ENCODE peak calls at places on chromosomes 7 and 10, in six cellular contexts. One of them, this sample, is unnamed. For H3K4me1, the result is how much of the 10 kb centered on the place peaks cover.

GRCh38 chr10:50991496-50992355 is 82.6 kb upstream of the PRKG1 start:
- DNase-seq in body of pancreas: peak
- DNase-seq in SJSA1: no peak
- DNase-seq in heart right ventricle: peak
- DNase-seq in fibroblast of lung: peak
- DNase-seq in A549: no peak
- DNase-seq in this sample: peak

GRCh38 chr7:49823566-49823965 is 50.1 kb downstream of the VWC2 start:
- DNase-seq in fibroblast of lung: no peak
- DNase-seq in A549: no peak
- DNase-seq in body of pancreas: no peak
- DNase-seq in SJSA1: no peak
- DNase-seq in heart right ventricle: no peak
- DNase-seq in this sample: no peak

GRCh38 chr10:79127151-79127961 is 58.6 kb downstream of the ZMIZ1 start:
- DNase-seq in heart right ventricle: peak
- DNase-seq in SJSA1: peak
- DNase-seq in fibroblast of lung: peak
- DNase-seq in body of pancreas: peak
- DNase-seq in A549: peak
- DNase-seq in this sample: peak

GRCh38 chr10:26527018-26527417 is 88.9 kb downstream of the APBB1IP start:
- DNase-seq in fibroblast of lung: no peak
- DNase-seq in body of pancreas: no peak
- DNase-seq in heart right ventricle: no peak
- DNase-seq in A549: no peak
- DNase-seq in SJSA1: no peak
- DNase-seq in this sample: no peak

GRCh38 chr10:110165239-110165638 is 42.2 kb upstream of the MXI1 start:
- DNase-seq in SJSA1: no peak
- DNase-seq in body of pancreas: no peak
- DNase-seq in heart right ventricle: no peak
- DNase-seq in fibroblast of lung: no peak
- DNase-seq in A549: no peak
- DNase-seq in this sample: no peak

GRCh38 chr7:155431711-155432110 is 26.2 kb upstream of the EN2 start:
- DNase-seq in heart right ventricle: no peak
- DNase-seq in SJSA1: no peak
- DNase-seq in A549: no peak
- DNase-seq in fibroblast of lung: no peak
- DNase-seq in body of pancreas: no peak
- DNase-seq in this sample: no peak

GRCh38 chr10:97400665-97401454 is at the start of gene RRP12:
- DNase-seq in fibroblast of lung: peak
- DNase-seq in heart right ventricle: peak
- DNase-seq in body of pancreas: peak
- DNase-seq in A549: peak
- DNase-seq in SJSA1: peak
- DNase-seq in this sample: peak

GRCh38 chr7:12436896-12437535 is 33.4 kb upstream of the VWDE start:
- DNase-seq in heart right ventricle: no peak
- DNase-seq in SJSA1: no peak
- DNase-seq in body of pancreas: peak
- DNase-seq in A549: no peak
- DNase-seq in fibroblast of lung: peak
- DNase-seq in this sample: no peak

GRCh38 chr7:144854839-144855424 is 19.1 kb upstream of the TPK1 start:
- DNase-seq in heart right ventricle: no peak
- DNase-seq in fibroblast of lung: peak
- DNase-seq in A549: peak
- DNase-seq in SJSA1: peak
- DNase-seq in body of pancreas: no peak
- DNase-seq in this sample: no peak

GRCh38 chr7:136911362-136911761 is 42.9 kb downstream of the CHRM2 start:
- DNase-seq in SJSA1: no peak
- DNase-seq in body of pancreas: no peak
- DNase-seq in fibroblast of lung: peak
- DNase-seq in heart right ventricle: no peak
- DNase-seq in A549: no peak
- DNase-seq in this sample: no peak

GRCh38 chr7:73941836-73942551 is 81.0 kb downstream of the TMEM270 start:
- DNase-seq in body of pancreas: no peak
- DNase-seq in fibroblast of lung: peak
- DNase-seq in heart right ventricle: no peak
- DNase-seq in SJSA1: peak
- DNase-seq in A549: peak
- DNase-seq in this sample: no peak

GRCh38 chr10:18293536-18294510 is 153.6 kb downstream of the CACNB2 start:
- DNase-seq in fibroblast of lung: no peak
- DNase-seq in heart right ventricle: no peak
- DNase-seq in SJSA1: no peak
- DNase-seq in A549: no peak
- DNase-seq in body of pancreas: no peak
- DNase-seq in this sample: no peak

GRCh38 chr10:116312534-116312933 is 11.7 kb upstream of the CCDC172 start:
- DNase-seq in fibroblast of lung: no peak
- DNase-seq in heart right ventricle: no peak
- DNase-seq in SJSA1: no peak
- DNase-seq in body of pancreas: no peak
- DNase-seq in A549: no peak
- DNase-seq in this sample: no peak

GRCh38 chr10:13347235-13348156 is 597 bp downstream of the SEPHS1 start:
- DNase-seq in heart right ventricle: peak
- DNase-seq in A549: peak
- DNase-seq in fibroblast of lung: peak
- DNase-seq in body of pancreas: peak
- DNase-seq in SJSA1: peak
- DNase-seq in this sample: peak

GRCh38 chr10:29849434-29849833 is 210.0 kb downstream of the JCAD start:
- DNase-seq in heart right ventricle: no peak
- DNase-seq in SJSA1: peak
- DNase-seq in fibroblast of lung: peak
- DNase-seq in body of pancreas: no peak
- DNase-seq in A549: no peak
- DNase-seq in this sample: no peak

GRCh38 chr7:17710312-17710711 is 230.0 kb downstream of the SNX13 start:
- DNase-seq in heart right ventricle: no peak
- DNase-seq in fibroblast of lung: no peak
- DNase-seq in body of pancreas: no peak
- DNase-seq in A549: no peak
- DNase-seq in SJSA1: no peak
- DNase-seq in this sample: no peak

GRCh38 chr7:150514748-150515222 is at the start of gene GIMAP7:
- DNase-seq in fibroblast of lung: no peak
- DNase-seq in A549: no peak
- DNase-seq in SJSA1: no peak
- DNase-seq in body of pancreas: no peak
- DNase-seq in heart right ventricle: no peak
- DNase-seq in this sample: peak

GRCh38 chr10:34135515-34135914 is 679.6 kb downstream of the PARD3 start:
- DNase-seq in SJSA1: no peak
- DNase-seq in A549: no peak
- DNase-seq in body of pancreas: no peak
- DNase-seq in fibroblast of lung: no peak
- DNase-seq in heart right ventricle: no peak
- DNase-seq in this sample: no peak

GRCh38 chr10:4041531-4042096 is 256.6 kb upstream of the KLF6 start:
- DNase-seq in heart right ventricle: no peak
- DNase-seq in body of pancreas: no peak
- DNase-seq in SJSA1: no peak
- DNase-seq in A549: no peak
- DNase-seq in fibroblast of lung: no peak
- DNase-seq in this sample: no peak

GRCh38 chr10:131440405-131441360 is 129.2 kb upstream of the TCERG1L start:
- DNase-seq in SJSA1: no peak
- DNase-seq in fibroblast of lung: no peak
- DNase-seq in A549: no peak
- DNase-seq in body of pancreas: no peak
- DNase-seq in heart right ventricle: no peak
- DNase-seq in this sample: no peak

GRCh38 chr7:91263359-91264082 is 712 bp upstream of the FZD1 start:
- DNase-seq in SJSA1: peak
- DNase-seq in heart right ventricle: peak
- DNase-seq in A549: peak
- DNase-seq in body of pancreas: peak
- DNase-seq in fibroblast of lung: no peak
- DNase-seq in this sample: peak

DNA sequence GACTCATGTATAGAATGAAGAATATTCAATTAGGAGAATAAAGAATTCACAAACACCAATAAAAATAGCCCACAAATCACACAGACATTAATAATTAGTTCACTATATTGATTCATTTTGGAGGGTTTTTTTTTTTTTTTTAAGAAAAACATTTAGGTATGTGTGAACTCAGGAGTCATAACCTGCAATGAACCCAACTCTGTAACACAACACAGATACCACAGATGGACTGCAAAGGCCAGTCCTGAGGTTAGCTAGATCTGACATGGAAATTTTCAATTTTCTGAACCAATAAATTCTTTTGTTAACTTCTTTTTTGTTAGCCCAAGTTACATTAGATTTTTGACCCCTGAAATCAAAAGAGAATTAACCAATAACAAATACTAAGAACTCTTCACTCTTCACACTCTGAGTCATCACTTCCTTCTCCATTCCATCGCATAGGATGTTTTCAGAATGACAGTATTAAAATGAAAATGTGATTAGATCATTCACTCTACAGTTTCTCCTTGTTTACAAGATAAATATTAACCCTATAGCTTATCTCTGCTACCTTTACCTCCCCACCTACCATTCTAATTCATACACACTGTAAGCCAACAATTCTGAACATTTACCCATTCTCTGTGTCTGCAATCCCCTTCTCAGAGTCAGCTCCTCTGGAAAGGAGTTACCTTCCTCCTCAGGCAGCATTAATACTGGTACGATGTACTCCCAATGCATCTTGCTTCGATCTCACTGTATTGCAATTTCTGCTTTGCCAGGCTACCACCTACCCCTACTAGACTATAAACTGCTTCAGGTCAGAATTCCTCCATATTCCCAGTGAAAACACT is 141.5 kb downstream of the LRRN3 start:
- DNase-seq in body of pancreas: no peak
- DNase-seq in heart right ventricle: no peak
- DNase-seq in fibroblast of lung: peak
- DNase-seq in A549: no peak
- DNase-seq in SJSA1: peak
- DNase-seq in this sample: no peak
- H3K4me1 ChIP-seq in body of pancreas: under half
- H3K4me1 ChIP-seq in heart right ventricle: under half
- H3K4me1 ChIP-seq in fibroblast of lung: under half
- H3K4me1 ChIP-seq in A549: under half
- H3K4me1 ChIP-seq in SJSA1: under half
- H3K4me1 ChIP-seq in this sample: under half

GRCh38 chr7:128103498-128104108 is 72.4 kb upstream of the LRRC4 start:
- DNase-seq in heart right ventricle: peak
- DNase-seq in SJSA1: peak
- DNase-seq in A549: no peak
- DNase-seq in fibroblast of lung: no peak
- DNase-seq in body of pancreas: peak
- DNase-seq in this sample: no peak
- H3K4me3 ChIP-seq in heart right ventricle: peak
- H3K4me3 ChIP-seq in SJSA1: peak
- H3K4me3 ChIP-seq in A549: peak
- H3K4me3 ChIP-seq in fibroblast of lung: peak
- H3K4me3 ChIP-seq in body of pancreas: no peak
- H3K4me3 ChIP-seq in this sample: peak

GRCh38 chr10:77432398-77432797 is 205.2 kb downstream of the KCNMA1 start:
- DNase-seq in SJSA1: no peak
- DNase-seq in A549: no peak
- DNase-seq in body of pancreas: no peak
- DNase-seq in heart right ventricle: no peak
- DNase-seq in fibroblast of lung: no peak
- DNase-seq in this sample: no peak

GRCh38 chr10:77430530-77430929 is 207.1 kb downstream of the KCNMA1 start:
- DNase-seq in SJSA1: no peak
- DNase-seq in heart right ventricle: no peak
- DNase-seq in body of pancreas: no peak
- DNase-seq in A549: no peak
- DNase-seq in fibroblast of lung: no peak
- DNase-seq in this sample: no peak

GRCh38 chr10:77431209-77431611 is 206.4 kb downstream of the KCNMA1 start:
- DNase-seq in fibroblast of lung: peak
- DNase-seq in SJSA1: peak
- DNase-seq in A549: no peak
- DNase-seq in body of pancreas: no peak
- DNase-seq in heart right ventricle: no peak
- DNase-seq in this sample: no peak

GRCh38 chr10:77431980-77432379 is 205.6 kb downstream of the KCNMA1 start:
- DNase-seq in body of pancreas: no peak
- DNase-seq in heart right ventricle: no peak
- DNase-seq in SJSA1: no peak
- DNase-seq in A549: no peak
- DNase-seq in fibroblast of lung: no peak
- DNase-seq in this sample: no peak

DNA sequence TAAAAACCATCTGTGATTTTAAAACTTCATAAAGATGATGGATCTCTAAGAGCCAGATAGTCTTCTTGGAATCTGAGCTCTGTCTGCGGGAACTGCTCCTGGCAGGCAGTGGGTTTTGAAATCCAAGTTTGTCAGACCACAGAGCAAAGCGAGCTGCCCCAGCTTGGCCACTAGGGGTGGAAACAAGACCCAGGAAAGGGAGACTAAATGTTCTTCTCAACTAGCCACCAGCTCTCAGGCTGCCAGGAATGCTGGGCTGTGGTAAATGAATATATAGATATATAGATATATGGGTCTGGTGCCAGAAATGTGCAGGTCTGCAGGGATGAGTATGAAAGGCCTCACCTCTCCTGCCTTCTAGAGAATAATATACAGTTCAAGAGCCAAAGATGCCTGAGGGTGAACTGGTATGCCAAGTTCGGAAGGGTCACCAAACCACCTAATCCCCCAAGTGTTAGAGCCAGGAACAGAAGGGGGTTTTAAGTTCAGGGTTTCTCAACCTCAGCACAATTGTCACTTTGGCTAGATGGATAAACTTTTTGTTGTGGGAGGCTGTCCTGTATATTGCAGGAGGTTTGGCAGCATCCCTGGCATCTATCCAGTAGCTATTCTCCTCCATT is 208.7 kb downstream of the KCNMA1 start:
- DNase-seq in SJSA1: peak
- DNase-seq in A549: peak
- DNase-seq in heart right ventricle: no peak
- DNase-seq in fibroblast of lung: peak
- DNase-seq in body of pancreas: peak
- DNase-seq in this sample: peak
- H3K4me1 ChIP-seq in SJSA1: under half
- H3K4me1 ChIP-seq in A549: under half
- H3K4me1 ChIP-seq in heart right ventricle: under half
- H3K4me1 ChIP-seq in fibroblast of lung: under half
- H3K4me1 ChIP-seq in body of pancreas: half or more
- H3K4me1 ChIP-seq in this sample: under half

DNA sequence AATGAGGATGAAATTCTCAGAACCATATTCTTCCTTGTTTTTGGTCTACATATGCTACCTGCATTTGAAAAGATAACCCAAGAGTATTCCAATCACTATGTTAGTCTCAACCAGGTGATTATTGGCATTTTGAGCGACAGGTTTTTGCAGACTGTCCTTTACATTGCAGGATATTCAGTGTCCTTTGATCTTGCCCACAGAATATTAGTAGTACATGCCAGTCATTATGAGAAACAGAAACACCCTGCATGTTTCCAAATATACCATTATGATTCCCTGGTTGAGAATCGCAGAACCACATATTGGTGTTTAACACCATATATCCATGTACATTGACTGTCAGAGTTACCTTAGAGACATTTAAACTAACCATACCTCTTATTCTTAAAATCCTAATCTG is 30.6 kb downstream of the TMEM243 start:
- DNase-seq in fibroblast of lung: no peak
- DNase-seq in A549: no peak
- DNase-seq in SJSA1: no peak
- DNase-seq in heart right ventricle: no peak
- DNase-seq in body of pancreas: no peak
- DNase-seq in this sample: no peak
- H3K4me3 ChIP-seq in fibroblast of lung: no peak
- H3K4me3 ChIP-seq in A549: no peak
- H3K4me3 ChIP-seq in SJSA1: no peak
- H3K4me3 ChIP-seq in heart right ventricle: no peak
- H3K4me3 ChIP-seq in body of pancreas: no peak
- H3K4me3 ChIP-seq in this sample: no peak

This sample was measured in tibial artery.